ENCODE peak calls at places on chromosomes 16 and 17, in five cellular contexts. F, S, B, L and R are unnamed samples.

GRCh38 chr17:74305865-74306654 is 20.0 kb upstream of the KIF19 start:
- DNase-seq in F (no peak), S (no peak), B (no peak), L (no peak), R (peak)

GRCh38 chr17:65050438-65050837 is 6.1 kb downstream of the GNA13 start:
- DNase-seq in F (no peak), S (no peak), B (no peak), L (no peak), R (no peak)

GRCh38 chr16:19289805-19290490 is 4.4 kb downstream of the CLEC19A start:
- DNase-seq in F (no peak), S (no peak), B (no peak), L (no peak), R (no peak)

GRCh38 chr17:80191720-80192265 is 22.0 kb downstream of the CARD14 start:
- DNase-seq in F (no peak), S (no peak), B (no peak), L (no peak), R (no peak)

GRCh38 chr17:32350662-32351418 is 883 bp downstream of the ZNF207 start:
- DNase-seq in F (peak), S (no peak), B (peak), L (no peak), R (peak)

GRCh38 chr16:81590714-81591537 is 146.3 kb downstream of the CMIP start:
- DNase-seq in F (no peak), S (no peak), B (no peak), L (no peak), R (no peak)

GRCh38 chr17:2050871-2051387 is 4.0 kb upstream of the HIC1 start:
- DNase-seq in F (peak), S (no peak), B (no peak), L (peak), R (no peak)

GRCh38 chr16:74186589-74186988 is 110.0 kb upstream of the PSMD7 start:
- DNase-seq in F (peak), S (no peak), B (no peak), L (no peak), R (no peak)

GRCh38 chr16:83438326-83438725 is 369.5 kb upstream of the HSBP1 start:
- DNase-seq in F (no peak), S (no peak), B (no peak), L (no peak), R (no peak)

GRCh38 chr17:47299239-47299910 is 24.4 kb upstream of the EFCAB13 start:
- DNase-seq in F (no peak), S (no peak), B (no peak), L (no peak), R (no peak)

GRCh38 chr17:801660-802059 is 19.5 kb downstream of the MRM3 start:
- DNase-seq in F (no peak), S (no peak), B (no peak), L (peak), R (no peak)

GRCh38 chr17:1197379-1197778 is 17.6 kb upstream of the ABR start:
- DNase-seq in F (peak), S (no peak), B (no peak), L (no peak), R (no peak)

GRCh38 chr17:35748323-35748960 is 4.6 kb downstream of the GAS2L2 start:
- DNase-seq in F (no peak), S (no peak), B (peak), L (peak), R (no peak)

GRCh38 chr16:28923652-28924398 is 1.2 kb downstream of the RABEP2 start:
- DNase-seq in F (no peak), S (no peak), B (peak), L (no peak), R (peak)

GRCh38 chr16:86217891-86218270 is 292.4 kb upstream of the FOXF1 start:
- DNase-seq in F (no peak), S (no peak), B (peak), L (no peak), R (no peak)

GRCh38 chr16:56517206-56517605 is 2.6 kb downstream of the BBS2 start:
- DNase-seq in F (no peak), S (no peak), B (no peak), L (no peak), R (peak)

GRCh38 chr16:86478779-86479178 is 31.5 kb upstream of the FOXF1 start:
- DNase-seq in F (no peak), S (no peak), B (no peak), L (no peak), R (no peak)

GRCh38 chr17:15233022-15233805 is 31.9 kb downstream of the PMP22 start:
- DNase-seq in F (peak), S (no peak), B (no peak), L (peak), R (no peak)

GRCh38 chr17:81371910-81372760 is 23.1 kb upstream of the BAHCC1 start:
- DNase-seq in F (peak), S (peak), B (no peak), L (peak), R (peak)

DNA sequence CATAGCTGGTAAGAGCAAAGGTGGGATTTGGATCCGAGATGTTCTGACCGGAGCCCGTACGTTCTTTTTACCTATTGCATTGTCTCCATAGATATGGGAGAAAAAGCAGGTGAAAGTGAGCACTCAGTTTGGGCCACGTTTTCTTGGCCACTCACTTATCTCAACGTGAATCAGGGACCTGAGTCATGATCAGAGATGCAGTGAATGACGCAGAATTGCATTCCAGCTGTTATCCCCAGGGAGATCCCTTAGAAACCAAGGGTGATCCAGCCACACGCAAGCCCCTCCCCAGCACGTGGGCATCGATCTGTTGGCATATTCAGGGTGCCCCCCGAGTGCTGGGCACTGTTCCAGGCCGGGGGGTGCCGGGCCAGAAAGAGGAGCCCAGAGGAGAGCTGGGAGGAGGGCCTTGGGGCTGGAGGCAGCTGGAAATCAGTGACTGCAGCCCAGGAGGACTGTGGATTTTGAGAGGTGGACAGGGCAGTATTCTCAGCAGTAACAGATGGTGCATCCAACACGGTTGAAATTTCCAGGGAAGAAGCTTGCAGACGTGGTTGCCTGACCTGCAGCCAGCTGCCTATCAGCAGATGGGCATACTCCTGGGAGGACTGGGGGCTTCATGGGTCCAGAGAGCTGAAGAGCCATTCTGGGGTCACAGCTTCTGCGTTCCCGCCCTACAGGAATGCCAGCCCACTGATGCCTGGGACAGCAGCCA is 87.2 kb upstream of the CACNG5 start:
- DNase-seq in F (peak), S (no peak), B (no peak), L (no peak), R (peak)
- H3K27ac ChIP-seq in F (no peak), S (no peak), B (no peak), L (no peak), R (peak)

DNA sequence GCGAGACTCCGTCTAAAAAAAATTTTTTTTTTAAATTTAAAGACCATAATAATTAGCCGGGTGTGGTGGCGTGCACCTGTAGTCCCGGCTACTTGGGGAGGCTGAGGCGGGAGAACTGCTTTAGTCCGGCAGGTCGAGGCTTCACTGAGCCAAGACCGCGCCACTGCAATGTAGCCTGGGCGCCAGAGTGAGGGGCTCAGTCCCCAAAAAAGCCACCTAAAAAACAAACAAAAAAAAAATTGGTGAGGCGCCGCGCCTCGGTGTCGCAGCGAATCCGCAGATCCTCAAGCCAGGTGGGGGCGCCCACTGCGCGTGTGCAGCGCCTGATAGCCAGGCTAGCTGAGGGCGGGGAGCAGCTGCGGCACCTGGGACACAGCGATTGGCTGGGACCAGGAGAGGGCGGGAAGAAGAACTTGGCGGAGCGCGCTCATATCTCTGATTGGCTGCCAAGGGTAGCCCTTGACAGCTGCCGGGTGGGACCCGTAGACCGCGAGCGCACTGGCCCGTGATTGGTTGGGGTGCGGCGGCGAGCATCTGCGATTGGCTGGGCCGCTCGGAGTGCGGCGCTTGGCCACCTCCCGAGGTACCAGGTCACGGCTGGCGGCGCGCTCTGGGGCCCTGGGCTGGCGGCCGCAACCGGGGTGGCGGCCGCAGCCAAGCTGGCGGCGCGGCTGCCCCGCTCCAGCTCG is 9.0 kb upstream of the CLDN9 start:
- DNase-seq in F (peak), S (peak), B (peak), L (peak), R (peak)
- H3K4me3 ChIP-seq in F (peak), S (peak), B (no peak), L (peak), R (no peak)

GRCh38 chr17:59870482-59870881 is 22.3 kb downstream of the TUBD1 start:
- DNase-seq in F (no peak), S (no peak), B (no peak), L (no peak), R (no peak)

GRCh38 chr17:59872351-59872750 is 20.4 kb downstream of the TUBD1 start:
- DNase-seq in F (no peak), S (no peak), B (no peak), L (no peak), R (no peak)

GRCh38 chr17:59878624-59879023 is 14.1 kb downstream of the TUBD1 start:
- DNase-seq in F (no peak), S (no peak), B (no peak), L (no peak), R (no peak)

GRCh38 chr17:59877965-59878364 is 14.8 kb downstream of the TUBD1 start:
- DNase-seq in F (no peak), S (no peak), B (no peak), L (no peak), R (no peak)

DNA sequence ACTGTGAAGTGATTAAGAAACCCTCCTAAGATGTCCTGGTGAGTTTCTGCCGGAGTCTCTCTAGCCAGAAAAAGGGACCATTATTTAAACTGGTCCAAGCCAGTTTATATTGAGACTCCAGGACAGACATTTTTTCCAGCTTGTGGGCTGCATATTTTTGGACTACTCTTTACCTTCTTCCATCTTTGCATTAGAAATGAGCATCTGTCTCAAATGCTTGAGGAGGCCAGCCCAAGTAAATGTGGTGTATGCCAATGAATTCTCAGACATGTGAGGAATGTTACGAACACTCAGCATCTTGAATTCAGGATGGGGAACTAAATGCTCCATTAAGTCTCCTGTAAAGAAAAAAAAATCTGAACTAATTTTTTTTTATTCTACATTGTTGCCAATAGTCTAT is 18.4 kb downstream of the TUBD1 start:
- DNase-seq in F (no peak), S (no peak), B (no peak), L (no peak), R (no peak)
- H3K27ac ChIP-seq in F (no peak), S (no peak), B (no peak), L (no peak), R (no peak)

DNA sequence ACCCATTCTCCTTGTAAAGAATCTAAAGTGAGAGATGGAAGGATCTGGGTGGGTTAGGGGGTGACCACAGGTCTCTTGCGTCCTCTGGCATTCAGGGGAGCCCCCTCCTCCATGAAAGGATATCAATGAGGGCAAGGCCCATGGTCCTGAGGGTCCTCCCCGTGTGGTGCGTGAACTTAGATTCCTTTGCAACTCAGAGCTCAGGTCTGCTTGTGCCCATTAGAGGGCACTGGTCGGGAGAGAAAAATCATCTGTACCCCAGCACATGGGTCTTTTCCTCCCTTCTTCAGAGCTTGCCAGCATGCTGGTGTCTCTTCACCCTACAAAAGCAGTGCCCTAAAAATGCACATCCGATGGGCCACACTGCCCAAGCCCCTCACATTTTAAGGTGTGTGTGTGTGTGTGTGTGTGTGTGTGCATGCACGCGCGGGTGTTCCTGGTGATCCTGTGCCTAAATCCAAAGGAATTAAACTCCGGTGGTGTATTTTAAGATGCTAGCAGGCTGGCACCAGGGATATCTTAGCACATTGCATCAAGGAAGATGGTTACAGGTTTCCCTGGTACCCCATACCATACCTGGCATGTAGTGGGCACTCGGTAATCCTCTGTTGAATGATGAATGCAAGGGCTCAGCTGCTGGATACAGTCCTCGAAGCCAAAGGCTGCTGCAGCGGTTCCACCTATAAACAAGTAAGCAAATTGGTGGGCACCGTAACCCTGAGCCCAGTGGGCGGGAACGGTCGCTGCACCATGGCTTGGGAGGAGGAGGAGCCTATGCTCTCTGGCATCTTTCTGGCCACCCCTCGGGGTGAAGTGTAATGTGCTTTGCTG is 4.7 kb downstream of the C1QTNF1 start:
- DNase-seq in F (no peak), S (no peak), B (no peak), L (no peak), R (no peak)
- H3K4me3 ChIP-seq in F (no peak), S (no peak), B (no peak), L (no peak), R (no peak)

GRCh38 chr17:71208111-71208704 is 912.6 kb upstream of the SOX9 start:
- DNase-seq in F (peak), S (no peak), B (no peak), L (no peak), R (no peak)
- H3K27ac ChIP-seq in F (no peak), S (no peak), B (no peak), L (no peak), R (no peak)

DNA sequence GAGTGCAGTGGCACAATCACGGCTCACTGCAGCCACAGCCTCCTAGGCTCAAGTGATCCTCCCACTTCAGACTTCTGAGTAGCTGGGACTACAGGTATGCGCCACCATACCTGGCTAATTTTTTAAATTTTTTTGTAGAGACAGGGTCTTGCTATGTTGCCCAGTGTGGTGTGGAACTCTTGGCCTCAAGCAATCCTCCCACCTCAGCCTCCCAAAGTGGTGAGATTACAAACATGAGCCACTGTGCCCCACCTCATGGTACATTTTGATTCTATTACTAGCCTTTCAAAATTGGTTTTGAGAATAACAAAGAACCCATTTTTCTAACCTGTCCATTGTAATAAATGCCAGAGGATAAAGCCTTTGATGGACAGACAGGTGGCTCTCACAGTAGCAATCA is 1.4 kb downstream of the CCDC43 start:
- DNase-seq in F (no peak), S (no peak), B (no peak), L (no peak), R (no peak)
- H3K4me3 ChIP-seq in F (no peak), S (peak), B (no peak), L (peak), R (no peak)

GRCh38 chr17:41907185-41907556 is 11.6 kb downstream of the ACLY start:
- DNase-seq in F (peak), S (no peak), B (no peak), L (no peak), R (peak)

GRCh38 chr17:41907633-41908539 is 10.9 kb downstream of the ACLY start:
- DNase-seq in F (peak), S (no peak), B (peak), L (no peak), R (peak)

GRCh38 chr17:41905172-41905571 is 13.6 kb downstream of the ACLY start:
- DNase-seq in F (no peak), S (no peak), B (no peak), L (no peak), R (no peak)

GRCh38 chr17:41904242-41904841 is 14.4 kb downstream of the ACLY start:
- DNase-seq in F (no peak), S (no peak), B (no peak), L (no peak), R (no peak)

GRCh38 chr17:41906465-41907184 is 12.1 kb downstream of the ACLY start:
- DNase-seq in F (peak), S (no peak), B (no peak), L (no peak), R (no peak)
- H3K27ac ChIP-seq in F (peak), S (no peak), B (no peak), L (no peak), R (peak)

GRCh38 chr17:46150216-46150963 is 42.8 kb downstream of the KANSL1 start:
- DNase-seq in F (no peak), S (no peak), B (no peak), L (no peak), R (no peak)
- H3K4me3 ChIP-seq in F (no peak), S (no peak), B (no peak), L (no peak), R (no peak)

GRCh38 chr17:43327421-43327820 is 71.4 kb upstream of the ARL4D start:
- DNase-seq in F (peak), S (no peak), B (no peak), L (no peak), R (no peak)
- H3K27ac ChIP-seq in F (no peak), S (no peak), B (no peak), L (no peak), R (no peak)

DNA sequence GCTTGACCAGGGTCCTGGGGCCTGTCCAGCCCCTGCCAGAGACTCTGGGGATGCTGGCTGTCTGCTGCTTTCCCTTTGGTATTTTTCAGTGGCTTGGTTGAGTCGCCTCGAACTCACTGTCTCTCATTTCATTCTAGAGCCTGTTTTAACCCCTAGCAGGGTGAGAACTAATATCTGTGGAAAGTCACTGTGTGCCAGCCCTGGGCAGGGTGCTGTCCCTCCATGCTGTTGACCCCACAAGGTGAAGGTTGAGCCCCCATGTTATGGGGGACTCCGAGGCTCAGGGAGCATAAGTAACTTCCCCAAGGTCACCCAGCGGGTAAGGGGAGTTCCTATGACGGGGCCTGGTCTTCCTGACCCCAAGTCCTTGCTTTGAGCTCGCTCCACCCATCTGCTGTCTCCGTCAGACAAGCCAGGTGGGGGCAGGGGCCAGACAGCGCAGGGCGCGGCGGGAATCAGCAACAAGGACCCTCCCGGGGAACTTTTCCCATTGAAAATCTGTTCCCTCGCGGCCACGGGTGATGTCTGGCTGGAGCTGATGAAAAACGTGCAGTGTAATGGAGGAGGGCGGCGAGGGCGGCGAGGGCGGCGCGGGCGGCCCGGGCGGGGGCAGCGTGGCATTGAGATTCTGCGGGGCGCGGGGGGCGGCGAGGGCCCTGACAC is 32.8 kb downstream of the DCAKD start:
- DNase-seq in F (peak), S (peak), B (no peak), L (no peak), R (peak)
- H3K4me3 ChIP-seq in F (peak), S (peak), B (no peak), L (peak), R (peak)